ENCODE peak calls at places on chromosomes 2 and 18, in six cellular contexts. One of them, this sample, is unnamed.

GRCh38 chr2:57850415-57851130 is 196.0 kb upstream of the VRK2 start:
- DNase-seq in AG08395: no peak
- DNase-seq in posterior cingulate gyrus: no peak
- DNase-seq in stimulated activated CD4-positive, alpha-beta T cell treated with anti-CD3 and anti-CD28 coated beads, Interleukin-1b, Interleukin-23, amount 100 ng/mL, for 24 hours: no peak
- DNase-seq in iPS DF 19.7: no peak
- DNase-seq in NCI-H2081: no peak
- DNase-seq in this sample: no peak

GRCh38 chr18:49858309-49859005 is 45.1 kb upstream of the ACAA2 start:
- DNase-seq in iPS DF 19.7: peak
- DNase-seq in stimulated activated CD4-positive, alpha-beta T cell treated with anti-CD3 and anti-CD28 coated beads, Interleukin-1b, Interleukin-23, amount 100 ng/mL, for 24 hours: peak
- DNase-seq in AG08395: peak
- DNase-seq in NCI-H2081: peak
- DNase-seq in posterior cingulate gyrus: no peak
- DNase-seq in this sample: peak

GRCh38 chr18:10715791-10716190 is 190.0 kb downstream of the NAPG start:
- DNase-seq in AG08395: peak
- DNase-seq in iPS DF 19.7: no peak
- DNase-seq in NCI-H2081: no peak
- DNase-seq in stimulated activated CD4-positive, alpha-beta T cell treated with anti-CD3 and anti-CD28 coated beads, Interleukin-1b, Interleukin-23, amount 100 ng/mL, for 24 hours: no peak
- DNase-seq in posterior cingulate gyrus: no peak
- DNase-seq in this sample: no peak

GRCh38 chr2:45134726-45135125 is 125.5 kb upstream of the SIX2 start:
- DNase-seq in posterior cingulate gyrus: no peak
- DNase-seq in iPS DF 19.7: no peak
- DNase-seq in stimulated activated CD4-positive, alpha-beta T cell treated with anti-CD3 and anti-CD28 coated beads, Interleukin-1b, Interleukin-23, amount 100 ng/mL, for 24 hours: no peak
- DNase-seq in NCI-H2081: peak
- DNase-seq in AG08395: peak
- DNase-seq in this sample: no peak

GRCh38 chr18:2486426-2486825 is 84.9 kb downstream of the METTL4 start:
- DNase-seq in NCI-H2081: no peak
- DNase-seq in AG08395: no peak
- DNase-seq in iPS DF 19.7: no peak
- DNase-seq in posterior cingulate gyrus: no peak
- DNase-seq in stimulated activated CD4-positive, alpha-beta T cell treated with anti-CD3 and anti-CD28 coated beads, Interleukin-1b, Interleukin-23, amount 100 ng/mL, for 24 hours: no peak
- DNase-seq in this sample: no peak

GRCh38 chr18:48546411-48546810 is 7.6 kb downstream of the CTIF start:
- DNase-seq in iPS DF 19.7: no peak
- DNase-seq in AG08395: peak
- DNase-seq in NCI-H2081: no peak
- DNase-seq in stimulated activated CD4-positive, alpha-beta T cell treated with anti-CD3 and anti-CD28 coated beads, Interleukin-1b, Interleukin-23, amount 100 ng/mL, for 24 hours: no peak
- DNase-seq in posterior cingulate gyrus: no peak
- DNase-seq in this sample: no peak

GRCh38 chr2:154623819-154624218 is 74.7 kb upstream of the KCNJ3 start:
- DNase-seq in stimulated activated CD4-positive, alpha-beta T cell treated with anti-CD3 and anti-CD28 coated beads, Interleukin-1b, Interleukin-23, amount 100 ng/mL, for 24 hours: no peak
- DNase-seq in AG08395: no peak
- DNase-seq in posterior cingulate gyrus: no peak
- DNase-seq in iPS DF 19.7: peak
- DNase-seq in NCI-H2081: peak
- DNase-seq in this sample: peak

GRCh38 chr2:147297820-147298219 is 547.0 kb upstream of the ACVR2A start:
- DNase-seq in stimulated activated CD4-positive, alpha-beta T cell treated with anti-CD3 and anti-CD28 coated beads, Interleukin-1b, Interleukin-23, amount 100 ng/mL, for 24 hours: no peak
- DNase-seq in NCI-H2081: no peak
- DNase-seq in AG08395: no peak
- DNase-seq in iPS DF 19.7: no peak
- DNase-seq in posterior cingulate gyrus: no peak
- DNase-seq in this sample: no peak

GRCh38 chr2:23235292-23235691 is 149.7 kb upstream of the KLHL29 start:
- DNase-seq in stimulated activated CD4-positive, alpha-beta T cell treated with anti-CD3 and anti-CD28 coated beads, Interleukin-1b, Interleukin-23, amount 100 ng/mL, for 24 hours: no peak
- DNase-seq in AG08395: peak
- DNase-seq in iPS DF 19.7: no peak
- DNase-seq in NCI-H2081: no peak
- DNase-seq in posterior cingulate gyrus: no peak
- DNase-seq in this sample: no peak

GRCh38 chr18:32072321-32072720 is 19.4 kb upstream of the RNF138 start:
- DNase-seq in NCI-H2081: no peak
- DNase-seq in iPS DF 19.7: no peak
- DNase-seq in posterior cingulate gyrus: no peak
- DNase-seq in stimulated activated CD4-positive, alpha-beta T cell treated with anti-CD3 and anti-CD28 coated beads, Interleukin-1b, Interleukin-23, amount 100 ng/mL, for 24 hours: no peak
- DNase-seq in AG08395: peak
- DNase-seq in this sample: peak

GRCh38 chr2:28393115-28393836 is 618 bp downstream of the FOSL2 start:
- DNase-seq in stimulated activated CD4-positive, alpha-beta T cell treated with anti-CD3 and anti-CD28 coated beads, Interleukin-1b, Interleukin-23, amount 100 ng/mL, for 24 hours: no peak
- DNase-seq in AG08395: peak
- DNase-seq in posterior cingulate gyrus: peak
- DNase-seq in iPS DF 19.7: no peak
- DNase-seq in NCI-H2081: peak
- DNase-seq in this sample: peak

GRCh38 chr2:31398881-31399280 is 15.7 kb downstream of the XDH start:
- DNase-seq in stimulated activated CD4-positive, alpha-beta T cell treated with anti-CD3 and anti-CD28 coated beads, Interleukin-1b, Interleukin-23, amount 100 ng/mL, for 24 hours: no peak
- DNase-seq in iPS DF 19.7: no peak
- DNase-seq in posterior cingulate gyrus: no peak
- DNase-seq in NCI-H2081: no peak
- DNase-seq in AG08395: no peak
- DNase-seq in this sample: no peak

GRCh38 chr2:214899751-214900150 is 90.3 kb upstream of the BARD1 start:
- DNase-seq in posterior cingulate gyrus: no peak
- DNase-seq in AG08395: no peak
- DNase-seq in stimulated activated CD4-positive, alpha-beta T cell treated with anti-CD3 and anti-CD28 coated beads, Interleukin-1b, Interleukin-23, amount 100 ng/mL, for 24 hours: no peak
- DNase-seq in NCI-H2081: peak
- DNase-seq in iPS DF 19.7: no peak
- DNase-seq in this sample: no peak

GRCh38 chr2:223297788-223298187 is 245.8 kb downstream of the KCNE4 start:
- DNase-seq in AG08395: no peak
- DNase-seq in NCI-H2081: no peak
- DNase-seq in stimulated activated CD4-positive, alpha-beta T cell treated with anti-CD3 and anti-CD28 coated beads, Interleukin-1b, Interleukin-23, amount 100 ng/mL, for 24 hours: no peak
- DNase-seq in posterior cingulate gyrus: no peak
- DNase-seq in iPS DF 19.7: no peak
- DNase-seq in this sample: no peak

GRCh38 chr18:13107074-13107473 is 111.5 kb upstream of the LDLRAD4 start:
- DNase-seq in iPS DF 19.7: no peak
- DNase-seq in stimulated activated CD4-positive, alpha-beta T cell treated with anti-CD3 and anti-CD28 coated beads, Interleukin-1b, Interleukin-23, amount 100 ng/mL, for 24 hours: no peak
- DNase-seq in NCI-H2081: no peak
- DNase-seq in posterior cingulate gyrus: no peak
- DNase-seq in AG08395: no peak
- DNase-seq in this sample: no peak

GRCh38 chr2:181738483-181739015 is 58.2 kb upstream of the NEUROD1 start:
- DNase-seq in iPS DF 19.7: no peak
- DNase-seq in AG08395: no peak
- DNase-seq in NCI-H2081: no peak
- DNase-seq in posterior cingulate gyrus: no peak
- DNase-seq in stimulated activated CD4-positive, alpha-beta T cell treated with anti-CD3 and anti-CD28 coated beads, Interleukin-1b, Interleukin-23, amount 100 ng/mL, for 24 hours: no peak
- DNase-seq in this sample: no peak

GRCh38 chr2:165349181-165349580 is 110.0 kb downstream of the SCN2A start:
- DNase-seq in iPS DF 19.7: no peak
- DNase-seq in NCI-H2081: no peak
- DNase-seq in AG08395: no peak
- DNase-seq in stimulated activated CD4-positive, alpha-beta T cell treated with anti-CD3 and anti-CD28 coated beads, Interleukin-1b, Interleukin-23, amount 100 ng/mL, for 24 hours: no peak
- DNase-seq in posterior cingulate gyrus: no peak
- DNase-seq in this sample: no peak

GRCh38 chr2:237895544-237896506 is 36.4 kb downstream of the RAMP1 start:
- DNase-seq in iPS DF 19.7: no peak
- DNase-seq in stimulated activated CD4-positive, alpha-beta T cell treated with anti-CD3 and anti-CD28 coated beads, Interleukin-1b, Interleukin-23, amount 100 ng/mL, for 24 hours: no peak
- DNase-seq in posterior cingulate gyrus: peak
- DNase-seq in AG08395: no peak
- DNase-seq in NCI-H2081: peak
- DNase-seq in this sample: no peak

GRCh38 chr2:164495491-164496223 is 125.6 kb downstream of the GRB14 start:
- DNase-seq in AG08395: peak
- DNase-seq in stimulated activated CD4-positive, alpha-beta T cell treated with anti-CD3 and anti-CD28 coated beads, Interleukin-1b, Interleukin-23, amount 100 ng/mL, for 24 hours: no peak
- DNase-seq in NCI-H2081: peak
- DNase-seq in posterior cingulate gyrus: no peak
- DNase-seq in iPS DF 19.7: peak
- DNase-seq in this sample: peak

GRCh38 chr2:203532957-203533695 is 2.0 kb downstream of the RAPH1 start:
- DNase-seq in NCI-H2081: no peak
- DNase-seq in AG08395: peak
- DNase-seq in iPS DF 19.7: no peak
- DNase-seq in stimulated activated CD4-positive, alpha-beta T cell treated with anti-CD3 and anti-CD28 coated beads, Interleukin-1b, Interleukin-23, amount 100 ng/mL, for 24 hours: no peak
- DNase-seq in posterior cingulate gyrus: no peak
- DNase-seq in this sample: peak

GRCh38 chr2:86221066-86221684 is 21.9 kb downstream of the MRPL35 start:
- DNase-seq in NCI-H2081: peak
- DNase-seq in AG08395: peak
- DNase-seq in posterior cingulate gyrus: no peak
- DNase-seq in stimulated activated CD4-positive, alpha-beta T cell treated with anti-CD3 and anti-CD28 coated beads, Interleukin-1b, Interleukin-23, amount 100 ng/mL, for 24 hours: peak
- DNase-seq in iPS DF 19.7: no peak
- DNase-seq in this sample: peak

GRCh38 chr18:6327895-6328623 is 86.7 kb downstream of the L3MBTL4 start:
- DNase-seq in iPS DF 19.7: no peak
- DNase-seq in stimulated activated CD4-positive, alpha-beta T cell treated with anti-CD3 and anti-CD28 coated beads, Interleukin-1b, Interleukin-23, amount 100 ng/mL, for 24 hours: no peak
- DNase-seq in NCI-H2081: no peak
- DNase-seq in AG08395: no peak
- DNase-seq in posterior cingulate gyrus: no peak
- DNase-seq in this sample: no peak

GRCh38 chr2:44168684-44169154 is at the start of gene PPM1B:
- DNase-seq in iPS DF 19.7: no peak
- DNase-seq in NCI-H2081: peak
- DNase-seq in AG08395: no peak
- DNase-seq in posterior cingulate gyrus: peak
- DNase-seq in stimulated activated CD4-positive, alpha-beta T cell treated with anti-CD3 and anti-CD28 coated beads, Interleukin-1b, Interleukin-23, amount 100 ng/mL, for 24 hours: peak
- DNase-seq in this sample: no peak

GRCh38 chr18:29226201-29226600 is 1049.3 kb upstream of the CDH2 start:
- DNase-seq in NCI-H2081: no peak
- DNase-seq in AG08395: no peak
- DNase-seq in iPS DF 19.7: no peak
- DNase-seq in posterior cingulate gyrus: no peak
- DNase-seq in stimulated activated CD4-positive, alpha-beta T cell treated with anti-CD3 and anti-CD28 coated beads, Interleukin-1b, Interleukin-23, amount 100 ng/mL, for 24 hours: no peak
- DNase-seq in this sample: no peak

GRCh38 chr2:69811591-69811990 is 17.9 kb upstream of the GMCL1 start:
- DNase-seq in AG08395: no peak
- DNase-seq in stimulated activated CD4-positive, alpha-beta T cell treated with anti-CD3 and anti-CD28 coated beads, Interleukin-1b, Interleukin-23, amount 100 ng/mL, for 24 hours: no peak
- DNase-seq in posterior cingulate gyrus: no peak
- DNase-seq in iPS DF 19.7: no peak
- DNase-seq in NCI-H2081: no peak
- DNase-seq in this sample: no peak

GRCh38 chr2:224278531-224278930 is 123.4 kb downstream of the FAM124B start:
- DNase-seq in iPS DF 19.7: no peak
- DNase-seq in stimulated activated CD4-positive, alpha-beta T cell treated with anti-CD3 and anti-CD28 coated beads, Interleukin-1b, Interleukin-23, amount 100 ng/mL, for 24 hours: no peak
- DNase-seq in AG08395: peak
- DNase-seq in posterior cingulate gyrus: no peak
- DNase-seq in NCI-H2081: no peak
- DNase-seq in this sample: no peak

GRCh38 chr2:9278439-9278838 is 71.8 kb downstream of the ASAP2 start:
- DNase-seq in AG08395: no peak
- DNase-seq in NCI-H2081: no peak
- DNase-seq in iPS DF 19.7: no peak
- DNase-seq in stimulated activated CD4-positive, alpha-beta T cell treated with anti-CD3 and anti-CD28 coated beads, Interleukin-1b, Interleukin-23, amount 100 ng/mL, for 24 hours: no peak
- DNase-seq in posterior cingulate gyrus: no peak
- DNase-seq in this sample: no peak

GRCh38 chr2:141599721-141600120 is 531.1 kb downstream of the LRP1B start:
- DNase-seq in stimulated activated CD4-positive, alpha-beta T cell treated with anti-CD3 and anti-CD28 coated beads, Interleukin-1b, Interleukin-23, amount 100 ng/mL, for 24 hours: no peak
- DNase-seq in iPS DF 19.7: no peak
- DNase-seq in AG08395: no peak
- DNase-seq in posterior cingulate gyrus: no peak
- DNase-seq in NCI-H2081: no peak
- DNase-seq in this sample: no peak

GRCh38 chr18:44229693-44230108 is 451.0 kb upstream of the SETBP1 start:
- DNase-seq in NCI-H2081: no peak
- DNase-seq in stimulated activated CD4-positive, alpha-beta T cell treated with anti-CD3 and anti-CD28 coated beads, Interleukin-1b, Interleukin-23, amount 100 ng/mL, for 24 hours: no peak
- DNase-seq in posterior cingulate gyrus: peak
- DNase-seq in iPS DF 19.7: no peak
- DNase-seq in AG08395: peak
- DNase-seq in this sample: no peak